ENCODE peak calls at places on chromosomes 6 and 20, in six cellular contexts. L is body of pancreas; I is GM10248; R is erythroblast; N is CD8-positive, alpha-beta memory T cell; C is hepatic stellate cell. J is an unnamed sample.

GRCh38 chr6:2485116-2485515 is 239.7 kb upstream of the GMDS start:
- DNase-seq in L (peak; percentile 80), R (no peak), I (no peak), N (no peak), C (no peak), J (no peak)

GRCh38 chr6:124670801-124671200 is 291.4 kb upstream of the RNF217 start:
- DNase-seq in R (no peak), N (no peak), I (no peak), L (no peak), C (no peak), J (no peak)

GRCh38 chr6:17967668-17968067 is 19.8 kb downstream of the KIF13A start:
- DNase-seq in I (no peak), C (no peak), R (no peak), L (no peak), N (no peak), J (no peak)

GRCh38 chr6:26311012-26311384 is 54.0 kb upstream of the BTN3A2 start:
- DNase-seq in I (no peak), L (no peak), R (peak; percentile 85), N (no peak), C (no peak), J (no peak)

GRCh38 chr6:137316626-137317025 is 97.4 kb upstream of the IFNGR1 start:
- DNase-seq in N (no peak), I (no peak), R (no peak), C (no peak), L (no peak), J (no peak)

GRCh38 chr6:141548969-141549368 is 583.8 kb upstream of the GJE1 start:
- DNase-seq in R (no peak), N (no peak), I (no peak), C (no peak), L (no peak), J (no peak)

GRCh38 chr20:46349742-46350056 is 41.4 kb upstream of the CDH22 start:
- DNase-seq in N (no peak), L (no peak), C (no peak), R (no peak), I (peak; percentile 46), J (no peak)

GRCh38 chr6:24537771-24538385 is 43.1 kb downstream of the ALDH5A1 start:
- DNase-seq in C (no peak), L (no peak), N (no peak), R (no peak), I (no peak), J (no peak)

GRCh38 chr6:16539086-16539931 is 222.0 kb downstream of the ATXN1 start:
- DNase-seq in L (no peak), I (no peak), C (no peak), R (no peak), N (no peak), J (no peak)

J was measured in keratinocyte.